ENCODE peak calls at places on chromosomes 11 and 22, in nine cellular contexts. I is upper lobe of left lung, H is suprapubic skin, Z is prostate gland, J is transverse colon, V is SK-N-MC, W is endothelial cell of umbilical vein, R is esophagus muscularis mucosa, F is H1. A is an unnamed sample.

GRCh38 chr11:73393479-73394415 is 17.5 kb downstream of the RELT start:
- DNase-seq in I (peak), H (no peak), Z (peak), J (peak), V (peak), W (peak), R (no peak), F (peak), A (peak)

GRCh38 chr11:96875772-96876171 is 486.0 kb downstream of the JRKL start:
- DNase-seq in I (no peak), H (no peak), Z (no peak), J (no peak), V (no peak), W (no peak), R (no peak), F (no peak), A (no peak)

GRCh38 chr11:1209371-1210057 is 13.4 kb upstream of the MUC5B start:
- DNase-seq in I (no peak), H (peak), Z (no peak), J (no peak), V (no peak), W (no peak), R (no peak), F (peak), A (peak)

GRCh38 chr11:113091578-113091844 is 130.3 kb downstream of the NCAM1 start:
- DNase-seq in I (no peak), H (no peak), Z (no peak), J (no peak), V (no peak), W (no peak), R (no peak), F (no peak), A (no peak)

GRCh38 chr11:7911011-7911410 is 20.1 kb downstream of the OR10A6 start:
- DNase-seq in I (no peak), H (no peak), Z (no peak), J (no peak), V (no peak), W (no peak), R (no peak), F (no peak), A (no peak)

GRCh38 chr22:20578707-20579106 is 71.3 kb downstream of the MED15 start:
- DNase-seq in I (no peak), H (no peak), Z (no peak), J (no peak), V (no peak), W (no peak), R (no peak), F (no peak), A (no peak)

GRCh38 chr11:70014291-70014690 is 63.8 kb upstream of the ANO1 start:
- DNase-seq in I (no peak), H (no peak), Z (no peak), J (no peak), V (no peak), W (no peak), R (no peak), F (no peak), A (no peak)

GRCh38 chr11:109946322-109946846 is 146.8 kb upstream of the ZC3H12C start:
- DNase-seq in I (peak), H (peak), Z (peak), J (peak), V (peak), W (peak), R (peak), F (peak), A (peak)

GRCh38 chr11:130894322-130895025 is 21.8 kb downstream of the SNX19 start:
- DNase-seq in I (peak), H (no peak), Z (peak), J (peak), V (peak), W (peak), R (no peak), F (peak), A (peak)

GRCh38 chr11:1770061-1770460 is 6.3 kb upstream of the CTSD start:
- DNase-seq in I (no peak), H (peak), Z (no peak), J (peak), V (no peak), W (no peak), R (no peak), F (no peak), A (no peak)

GRCh38 chr11:88352139-88352538 is 14.6 kb upstream of the CTSC start:
- DNase-seq in I (no peak), H (no peak), Z (no peak), J (no peak), V (peak), W (peak), R (no peak), F (no peak), A (no peak)

GRCh38 chr22:46467006-46467405 is 70.4 kb downstream of the CELSR1 start:
- DNase-seq in I (no peak), H (no peak), Z (no peak), J (no peak), V (no peak), W (no peak), R (no peak), F (no peak), A (no peak)

GRCh38 chr11:130145975-130146776 is 13.4 kb upstream of the ST14 start:
- DNase-seq in I (peak), H (no peak), Z (no peak), J (peak), V (no peak), W (peak), R (no peak), F (peak), A (no peak)

GRCh38 chr11:127656266-127656879 is 655.8 kb upstream of the KIRREL3 start:
- DNase-seq in I (no peak), H (no peak), Z (no peak), J (no peak), V (no peak), W (peak), R (no peak), F (no peak), A (no peak)

GRCh38 chr11:93577291-93577690 is 34.1 kb upstream of the SMCO4 start:
- DNase-seq in I (no peak), H (no peak), Z (no peak), J (no peak), V (no peak), W (no peak), R (no peak), F (no peak), A (no peak)

GRCh38 chr22:37317698-37318210 is 35.4 kb downstream of the CYTH4 start:
- DNase-seq in I (no peak), H (no peak), Z (no peak), J (no peak), V (no peak), W (no peak), R (no peak), F (no peak), A (no peak)

GRCh38 chr11:84398017-84398626 is 1112.0 kb upstream of the CCDC90B start:
- DNase-seq in I (no peak), H (no peak), Z (no peak), J (no peak), V (no peak), W (no peak), R (no peak), F (no peak), A (no peak)

GRCh38 chr11:18706330-18707243 is 8.0 kb downstream of the TMEM86A start:
- DNase-seq in I (peak), H (no peak), Z (peak), J (peak), V (no peak), W (peak), R (no peak), F (no peak), A (peak)

GRCh38 chr11:1767399-1768140 is 3.8 kb upstream of the CTSD start:
- DNase-seq in I (peak), H (no peak), Z (no peak), J (no peak), V (no peak), W (no peak), R (no peak), F (no peak), A (peak)

GRCh38 chr11:89491141-89491690 is at the start of gene NOX4:
- DNase-seq in I (no peak), H (peak), Z (no peak), J (no peak), V (no peak), W (peak), R (no peak), F (peak), A (peak)

GRCh38 chr11:79406376-79406775 is 34.5 kb downstream of the TENM4 start:
- DNase-seq in I (no peak), H (no peak), Z (no peak), J (no peak), V (no peak), W (no peak), R (no peak), F (no peak), A (no peak)

GRCh38 chr11:35751664-35752061 is 89.1 kb downstream of the TRIM44 start:
- DNase-seq in I (no peak), H (no peak), Z (no peak), J (no peak), V (no peak), W (peak), R (no peak), F (no peak), A (no peak)

GRCh38 chr11:116082256-116082655 is 578.0 kb upstream of the CADM1 start:
- DNase-seq in I (no peak), H (no peak), Z (no peak), J (no peak), V (no peak), W (no peak), R (no peak), F (no peak), A (no peak)

GRCh38 chr22:36858966-36859365 is 1.8 kb upstream of the NCF4 start:
- DNase-seq in I (no peak), H (no peak), Z (no peak), J (no peak), V (no peak), W (no peak), R (no peak), F (no peak), A (no peak)

GRCh38 chr22:50341977-50342650 is 1.0 kb upstream of the PPP6R2 start:
- DNase-seq in I (peak), H (peak), Z (peak), J (peak), V (peak), W (peak), R (peak), F (peak), A (peak)
- TF ChIP-seq POLR2AphosphoS5 in I (no peak), H (no peak), Z (peak), J (no peak), V (no peak), W (no peak), R (peak), F (no peak), A (no peak)

GRCh38 chr11:76376746-76377558 is 4.0 kb downstream of the THAP12 start:
- DNase-seq in I (no peak), H (no peak), Z (no peak), J (no peak), V (no peak), W (no peak), R (no peak), F (no peak), A (no peak)

GRCh38 chr11:76382209-76382608 is 1.1 kb downstream of the GVQW3 start:
- DNase-seq in I (no peak), H (no peak), Z (no peak), J (no peak), V (no peak), W (no peak), R (no peak), F (no peak), A (no peak)

GRCh38 chr11:76380977-76381719 is at the start of the genes GVQW3 and THAP12:
- DNase-seq in I (peak), H (peak), Z (peak), J (peak), V (peak), W (peak), R (peak), F (peak), A (peak)

GRCh38 chr11:76379811-76380160 is 1.1 kb downstream of the THAP12 start:
- DNase-seq in I (no peak), H (no peak), Z (no peak), J (no peak), V (no peak), W (no peak), R (no peak), F (no peak), A (no peak)

DNA sequence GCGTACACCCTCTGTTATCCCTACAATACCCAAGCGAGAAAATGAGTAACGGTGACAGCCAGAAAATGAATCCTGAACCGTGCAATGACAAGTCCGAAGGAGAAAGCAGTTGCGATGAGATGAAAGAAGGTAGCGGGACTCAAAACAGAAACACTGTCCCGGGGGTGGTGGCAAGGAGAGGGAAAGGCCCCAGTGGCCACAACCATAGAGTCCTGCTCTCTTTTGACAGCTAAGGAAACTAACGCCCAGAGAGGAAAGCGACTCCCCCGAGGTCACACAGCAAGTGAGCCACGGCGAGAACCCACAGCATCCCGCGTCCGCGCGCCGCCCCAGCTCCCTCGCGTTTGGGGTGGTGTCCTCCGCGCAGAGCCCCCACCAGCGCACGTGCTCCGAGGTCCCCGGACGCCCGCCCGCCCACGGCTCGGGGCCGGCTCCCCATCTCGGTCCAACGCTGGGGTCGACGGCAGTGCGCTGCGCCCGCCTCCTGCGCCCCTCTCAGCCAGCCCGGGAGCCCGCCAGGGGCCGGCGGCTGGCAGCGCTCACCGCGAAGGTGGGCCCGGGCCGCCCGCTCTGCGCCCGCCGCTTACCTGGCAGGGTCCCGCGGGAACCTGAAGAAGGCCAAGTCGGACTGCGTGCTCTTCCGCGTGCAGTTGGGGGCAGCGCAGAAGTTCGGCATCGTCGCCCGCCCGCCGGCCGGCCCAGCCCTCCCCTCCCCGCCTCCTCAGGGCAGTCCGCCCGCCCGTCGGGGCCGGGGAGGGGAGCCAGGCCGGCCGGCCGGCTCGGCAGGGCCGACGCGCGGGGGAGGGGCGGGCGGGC is 563 bp downstream of the THAP12 start:
- DNase-seq in I (peak), H (no peak), Z (peak), J (peak), V (no peak), W (peak), R (no peak), F (peak), A (peak)
- TF ChIP-seq POLR2AphosphoS5 in I (no peak), H (no peak), Z (no peak), J (no peak), V (no peak), W (no peak), R (no peak), F (no peak), A (no peak)

GRCh38 chr11:10294289-10294953 is 402 bp upstream of the SBF2 start:
- DNase-seq in I (no peak), H (peak), Z (peak), J (peak), V (peak), W (peak), R (peak), F (peak), A (peak)
- TF ChIP-seq POLR2AphosphoS5 in I (peak), H (no peak), Z (no peak), J (no peak), V (peak), W (peak), R (peak), F (no peak), A (no peak)

DNA sequence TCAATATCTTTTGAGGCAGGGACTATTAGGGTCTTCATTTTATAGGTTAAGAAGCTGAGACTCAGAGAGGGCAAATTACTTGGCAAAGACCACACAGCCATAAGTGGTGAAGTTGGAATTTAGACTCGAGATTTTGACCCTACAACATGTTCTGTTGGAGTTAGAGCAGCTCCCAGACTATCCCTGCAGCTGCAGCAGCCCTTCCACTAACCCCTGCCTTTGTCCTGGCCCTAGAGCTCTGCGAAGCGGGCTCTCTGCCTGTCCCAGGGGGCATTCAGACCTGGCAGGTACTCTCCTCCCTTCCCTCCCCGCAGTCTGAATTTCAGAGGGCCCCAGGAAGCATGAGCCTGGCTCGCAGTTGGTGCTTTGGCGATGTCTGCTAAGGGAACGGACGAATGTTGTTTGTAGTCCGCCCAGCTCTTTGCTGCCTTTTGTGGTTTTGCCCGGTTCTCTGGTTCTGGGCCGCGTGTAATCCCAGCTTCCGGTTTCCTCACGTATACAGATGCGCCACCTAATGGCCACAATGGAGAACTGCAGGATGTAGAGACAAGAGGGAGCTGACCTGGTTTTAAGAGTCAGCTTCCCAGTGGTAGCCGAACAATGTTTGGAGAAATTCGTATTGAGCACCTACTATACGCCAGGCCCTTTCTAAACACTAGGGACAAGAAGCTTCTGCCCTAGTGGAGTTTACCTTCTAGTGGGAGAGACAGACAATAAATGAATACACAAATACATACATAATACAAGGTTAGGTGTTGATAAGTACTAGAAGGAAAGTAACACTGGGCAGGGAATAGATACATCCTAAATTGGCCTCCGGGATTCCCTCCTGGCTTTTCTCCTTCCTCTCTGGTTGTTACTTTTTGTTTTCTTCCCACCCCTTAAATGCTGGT is 125.2 kb downstream of the ST3GAL4 start:
- DNase-seq in I (peak), H (peak), Z (peak), J (peak), V (no peak), W (peak), R (peak), F (peak), A (peak)
- TF ChIP-seq POLR2AphosphoS5 in I (peak), H (no peak), Z (peak), J (no peak), V (peak), W (no peak), R (peak), F (peak), A (peak)

DNA sequence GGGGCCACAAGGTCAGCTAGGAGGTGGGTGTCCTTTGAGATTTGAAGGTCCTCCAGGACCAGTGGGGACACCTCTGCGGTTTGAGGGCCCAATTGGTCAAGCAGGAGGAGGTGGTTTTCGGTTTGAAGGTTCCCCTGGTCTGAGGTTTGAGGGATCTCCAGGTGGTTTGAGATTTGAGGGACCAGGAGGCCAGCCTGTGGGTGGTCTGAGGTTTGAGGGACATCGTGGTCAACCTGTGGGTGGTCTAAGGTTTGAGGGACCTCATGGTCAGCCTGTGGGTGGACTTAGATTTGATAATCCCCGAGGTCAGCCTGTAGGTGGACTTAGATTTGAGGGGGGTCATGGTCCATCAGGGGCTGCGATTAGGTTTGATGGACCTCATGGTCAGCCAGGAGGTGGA is 11.8 kb downstream of the PCF11 start:
- DNase-seq in I (no peak), H (no peak), Z (no peak), J (no peak), V (no peak), W (no peak), R (no peak), F (no peak), A (no peak)
- TF ChIP-seq POLR2AphosphoS5 in I (no peak), H (no peak), Z (no peak), J (no peak), V (no peak), W (no peak), R (no peak), F (no peak), A (peak)

DNA sequence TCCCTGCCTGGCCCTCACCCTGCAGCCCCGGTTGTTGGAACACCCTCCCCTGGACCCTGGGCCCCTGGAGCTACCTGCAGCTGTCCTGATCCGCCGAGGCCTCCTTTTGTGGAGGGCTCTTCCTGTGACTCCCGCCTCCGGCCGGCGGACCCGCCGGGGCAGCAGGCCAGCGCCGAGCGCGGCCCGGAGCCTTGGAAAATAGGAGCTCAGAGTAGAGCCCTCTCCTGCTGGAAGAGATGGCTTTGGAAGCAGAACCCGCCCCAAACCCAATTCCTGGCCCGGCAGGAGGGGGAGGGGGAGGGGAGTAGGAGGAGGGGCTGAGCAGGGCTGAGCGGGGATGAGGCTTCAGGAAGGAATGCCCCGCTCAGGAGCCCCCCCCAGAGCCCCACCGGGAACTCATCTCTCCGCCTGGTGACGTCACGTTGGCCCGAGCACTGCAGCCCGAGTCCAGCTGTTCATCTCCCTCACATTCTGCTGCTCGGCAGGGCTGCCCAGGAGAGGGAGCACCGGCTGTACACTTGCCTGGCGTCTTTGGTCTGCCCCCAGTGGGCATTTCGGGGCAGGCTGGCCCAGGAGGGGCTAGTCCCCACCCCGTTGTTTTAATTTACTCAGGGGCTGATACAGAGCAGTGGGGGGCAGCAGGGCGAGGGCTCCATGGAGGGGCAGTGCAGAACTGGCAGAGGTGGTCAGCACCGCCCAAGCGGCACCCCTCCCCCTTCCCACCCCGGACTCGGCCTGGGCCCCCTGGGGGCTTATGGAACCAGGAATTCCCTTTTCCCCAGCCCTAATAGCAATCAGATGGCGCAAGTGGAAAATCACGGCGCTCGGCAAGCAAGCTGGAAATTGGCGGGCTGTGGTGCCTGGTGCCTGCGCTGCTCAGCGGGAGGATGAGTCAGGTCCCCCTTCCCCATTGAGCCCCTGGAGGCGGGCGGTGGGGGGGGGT is at the start of gene MRGPRF:
- DNase-seq in I (peak), H (peak), Z (no peak), J (peak), V (no peak), W (no peak), R (peak), F (peak), A (peak)
- TF ChIP-seq POLR2AphosphoS5 in I (peak), H (no peak), Z (peak), J (peak), V (no peak), W (no peak), R (peak), F (no peak), A (peak)